ENCODE peak calls at places on chromosome 4, in five cellular contexts. P is Panc1, M is HCT116, Q is K562, A is HepG2. S is an unnamed sample.
A peak's percentile ranks its signal among the peaks of the same experiment; 100 is the strongest.

GRCh38 chr4:26619784-26620183 is 35.9 kb downstream of the TBC1D19 start:
- DNase-seq in P (no peak), A (no peak), M (no peak), Q (no peak), S (no peak)

GRCh38 chr4:182454440-182455013 is 211.3 kb downstream of the TENM3 start:
- DNase-seq in P (no peak), M (no peak), A (no peak), Q (no peak), S (no peak)

GRCh38 chr4:61619528-61619927 is 419.4 kb downstream of the ADGRL3 start:
- DNase-seq in M (no peak), Q (no peak), P (no peak), A (no peak), S (no peak)

GRCh38 chr4:184117662-184118199 is 99.9 kb downstream of the ENPP6 start:
- DNase-seq in M (no peak), P (no peak), Q (no peak), A (no peak), S (no peak)

GRCh38 chr4:158211288-158211687 is 1.0 kb downstream of the TMEM144 start:
- DNase-seq in Q (no peak), A (peak; percentile 37), P (no peak), M (no peak), S (no peak)

GRCh38 chr4:145352438-145353145 is 129.1 kb upstream of the SMAD1 start:
- DNase-seq in M (no peak), P (no peak), A (no peak), Q (no peak), S (no peak)

GRCh38 chr4:1945492-1945891 is 63.3 kb downstream of the NELFA start:
- DNase-seq in A (no peak), P (no peak), M (no peak), Q (no peak), S (no peak)

GRCh38 chr4:169724251-169724650 is 33.5 kb downstream of the HPF1 start:
- DNase-seq in Q (no peak), P (no peak), A (no peak), M (no peak), S (no peak)

GRCh38 chr4:175504316-175504715 is 307.7 kb downstream of the GPM6A start:
- DNase-seq in A (no peak), P (no peak), M (no peak), Q (no peak), S (no peak)

GRCh38 chr4:120694973-120695372 is 227.6 kb downstream of the PRDM5 start:
- DNase-seq in P (no peak), M (peak; percentile 56), Q (no peak), A (no peak), S (no peak)

GRCh38 chr4:14059006-14059405 is 431.5 kb upstream of the BOD1L1 start:
- DNase-seq in P (no peak), M (no peak), Q (no peak), A (no peak), S (no peak)

GRCh38 chr4:130896920-130897319 is 1801.0 kb downstream of the C4orf33 start:
- DNase-seq in A (no peak), P (no peak), Q (no peak), M (no peak), S (no peak)

GRCh38 chr4:113065629-113066028 is 16.2 kb downstream of the ANK2 start:
- DNase-seq in P (no peak), A (no peak), M (no peak), Q (no peak), S (no peak)

GRCh38 chr4:80321341-80321740 is 14.2 kb upstream of the CFAP299 start:
- DNase-seq in P (no peak), M (no peak), Q (no peak), A (no peak), S (no peak)

GRCh38 chr4:80322716-80323115 is 12.8 kb upstream of the CFAP299 start:
- DNase-seq in A (no peak), M (no peak), Q (no peak), P (no peak), S (no peak)

GRCh38 chr4:80321776-80322175 is 13.8 kb upstream of the CFAP299 start:
- DNase-seq in M (no peak), A (no peak), P (no peak), Q (no peak), S (no peak)

GRCh38 chr4:80324171-80324570 is 11.4 kb upstream of the CFAP299 start:
- DNase-seq in A (no peak), P (no peak), M (no peak), Q (no peak), S (no peak)
- TF ChIP-seq SIN3A in A (no peak), P (no peak), M (no peak), Q (no peak), S (no peak)

GRCh38 chr4:134691915-134692314 is 490.3 kb upstream of the PABPC4L start:
- DNase-seq in M (no peak), A (no peak), P (no peak), Q (no peak), S (no peak)

DNA sequence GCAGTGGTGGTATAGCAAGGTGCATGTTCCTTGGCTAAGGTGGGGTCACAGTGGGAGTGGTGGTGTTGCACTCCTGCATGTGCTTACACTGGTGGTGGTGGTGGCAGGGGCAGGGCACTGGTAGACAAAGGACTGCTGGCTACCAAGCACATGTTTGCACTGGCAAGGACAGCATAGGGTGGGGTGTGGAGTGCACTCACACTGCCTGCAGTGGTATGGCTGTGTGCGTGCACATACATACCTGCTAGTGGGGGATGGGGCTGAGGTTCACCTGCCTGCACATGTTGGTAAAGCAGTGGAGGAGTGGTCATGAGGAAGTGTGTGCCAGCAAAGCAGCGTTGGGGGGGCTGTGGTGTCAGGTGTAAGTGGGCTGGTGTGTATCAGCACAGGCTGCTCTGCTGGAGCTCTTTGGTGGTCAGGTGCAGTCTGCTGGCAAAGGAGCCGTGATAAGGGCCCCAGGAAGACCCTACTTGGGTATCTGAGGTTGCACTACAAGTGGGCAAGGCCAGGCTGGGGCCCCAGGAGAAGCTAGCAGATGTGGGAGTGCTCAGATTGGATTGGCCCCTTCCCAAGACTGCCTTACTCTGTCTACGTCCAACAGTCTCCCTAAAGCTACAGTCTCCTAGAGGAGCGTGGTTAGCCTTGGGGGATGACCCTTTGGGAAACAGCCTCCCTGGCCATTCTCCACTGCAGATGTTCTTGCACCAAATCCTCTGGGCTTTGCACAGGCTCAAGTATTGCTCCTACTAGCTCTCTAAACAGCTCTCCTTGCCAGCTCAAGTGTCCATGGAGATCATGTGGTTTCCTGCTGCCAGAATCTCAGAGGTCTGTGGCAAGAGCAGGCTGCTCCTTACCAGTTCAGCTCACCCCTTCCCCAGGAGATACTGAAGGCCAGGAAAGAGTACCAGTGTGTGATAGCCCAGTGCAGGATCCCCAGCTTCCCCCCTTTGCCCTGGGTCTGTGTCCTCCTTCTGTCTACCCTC is 486.3 kb upstream of the PABPC4L start:
- DNase-seq in A (no peak), M (no peak), Q (no peak), P (no peak), S (no peak)
- TF ChIP-seq SIN3A in A (no peak), M (no peak), Q (no peak), P (no peak), S (no peak)

GRCh38 chr4:73454920-73455319 is 18.9 kb downstream of the AFP start:
- DNase-seq in Q (no peak), A (no peak), M (no peak), P (no peak), S (no peak)

GRCh38 chr4:73451978-73452747 is 16.1 kb downstream of the AFP start:
- DNase-seq in A (no peak), Q (no peak), P (no peak), M (no peak), S (no peak)

GRCh38 chr4:73451404-73451803 is 15.4 kb downstream of the AFP start:
- DNase-seq in Q (no peak), M (no peak), P (no peak), A (no peak), S (no peak)

GRCh38 chr4:73453701-73454005 is 17.6 kb downstream of the AFP start:
- DNase-seq in Q (no peak), P (no peak), A (no peak), M (no peak), S (no peak)

DNA sequence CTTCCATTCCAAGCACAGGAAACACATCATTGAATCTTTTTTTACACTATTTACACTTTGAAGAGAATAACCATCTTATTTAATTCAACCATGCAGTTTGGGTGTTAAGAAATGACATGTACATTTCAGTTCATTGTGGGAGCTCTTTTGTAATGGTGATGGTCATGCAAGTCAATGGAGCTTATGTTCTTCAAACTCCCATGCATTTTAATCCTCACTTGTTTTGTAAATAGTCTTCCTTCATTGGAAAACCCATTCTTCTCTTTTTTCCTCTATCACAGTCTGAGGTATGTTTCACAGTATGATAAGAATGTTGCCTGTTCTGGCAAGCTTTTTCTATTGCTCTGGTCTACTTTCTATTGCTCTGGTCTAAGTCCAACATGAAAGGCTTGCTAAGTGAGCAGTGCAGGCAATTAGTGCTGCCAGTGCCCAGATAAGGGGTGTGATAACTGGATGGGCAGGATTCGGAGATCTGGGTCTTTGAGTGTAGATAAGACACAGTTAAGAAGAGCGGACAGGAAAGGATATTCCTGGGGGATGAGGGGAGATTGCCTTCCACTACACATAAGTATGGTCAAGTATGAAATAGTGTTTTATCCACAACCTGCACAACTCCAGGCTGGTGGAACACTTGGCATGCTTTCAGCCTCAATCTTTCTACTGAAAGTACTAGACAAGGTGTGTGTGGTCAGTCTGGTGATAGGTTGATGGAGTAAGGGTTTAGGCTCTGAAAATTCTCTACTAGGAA is 17.1 kb downstream of the AFP start:
- DNase-seq in M (no peak), Q (no peak), A (peak; percentile 32), P (no peak), S (no peak)
- TF ChIP-seq SIN3A in M (no peak), Q (no peak), A (no peak), P (no peak), S (no peak)

DNA sequence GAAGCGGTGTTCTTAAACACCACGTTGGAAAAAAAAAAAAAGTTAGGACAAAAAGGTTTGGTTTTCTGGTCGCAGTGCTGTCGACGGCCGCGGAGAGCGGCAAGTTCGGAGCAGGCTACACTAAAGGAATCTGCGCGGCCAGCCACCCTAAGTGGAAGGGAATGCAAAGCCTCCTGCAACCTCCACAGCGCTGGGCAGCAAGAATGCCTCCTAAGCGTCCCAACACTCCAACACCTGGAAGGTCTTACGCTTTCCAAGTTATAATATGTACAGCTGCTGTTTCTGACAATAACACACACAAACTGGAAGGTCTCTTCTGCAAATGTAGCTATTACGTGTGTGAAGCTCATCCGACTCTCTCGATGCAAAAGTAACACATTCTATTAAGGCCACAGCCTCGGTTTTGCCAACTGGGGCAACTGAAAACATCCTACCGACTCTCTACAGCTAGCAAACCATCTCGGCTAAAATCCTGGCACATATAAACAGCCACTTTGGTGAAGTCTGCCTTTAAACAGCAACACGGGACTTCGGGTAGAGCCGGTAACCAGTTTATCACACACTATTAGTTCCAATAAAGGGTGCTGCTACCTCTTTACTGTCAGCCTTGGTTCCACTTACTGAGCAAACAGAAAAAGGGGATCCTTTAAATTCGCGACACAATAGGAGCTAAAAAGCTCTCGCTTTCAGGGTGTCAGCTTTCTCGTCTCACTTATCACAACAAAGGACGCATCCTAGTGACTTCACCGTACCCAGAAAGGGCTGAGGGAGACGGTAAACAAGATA is 900 bp downstream of the SMIM14 start:
- DNase-seq in P (no peak), Q (peak; percentile 22), M (peak; percentile 21), A (peak; percentile 64), S (no peak)
- TF ChIP-seq SIN3A in P (no peak), Q (no peak), M (peak; percentile 12), A (no peak), S (peak; percentile 14)

DNA sequence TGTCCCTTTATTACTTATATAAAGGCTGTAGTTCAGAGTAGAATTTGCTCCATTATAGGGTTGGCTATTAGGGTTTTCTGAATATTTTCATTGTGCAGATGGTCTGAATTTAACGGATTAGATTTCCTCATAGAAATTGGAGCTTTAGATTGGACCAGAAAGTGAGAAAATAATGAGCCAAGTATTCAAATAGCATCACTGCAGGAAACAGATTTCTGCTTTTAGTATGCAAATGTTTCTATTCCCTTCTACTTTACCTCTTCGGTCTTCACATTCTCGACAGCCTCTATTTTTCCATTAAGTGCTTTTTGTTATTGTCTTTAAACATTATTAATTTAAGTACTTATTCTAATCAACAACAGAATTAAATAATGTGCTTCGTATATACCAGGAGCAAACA is 55.4 kb downstream of the TRIM2 start:
- DNase-seq in P (no peak), Q (no peak), A (no peak), M (no peak), S (no peak)
- TF ChIP-seq SIN3A in P (no peak), Q (no peak), A (no peak), M (no peak), S (no peak)

S was measured in GM12878.